ENCODE peak calls at places on chromosome 6, in six cellular contexts. H is testis, S is psoas muscle, U is DND-41, M is left ventricle myocardium inferior, E is astrocyte of the spinal cord. P is an unnamed sample.

GRCh38 chr6:96823743-96824142 is 13.5 kb downstream of the GPR63 start:
- DNase-seq in H (no peak), S (no peak), U (no peak), M (no peak), E (no peak), P (no peak)

GRCh38 chr6:152821525-152821924 is 70.9 kb downstream of the VIP start:
- DNase-seq in H (no peak), S (no peak), U (no peak), M (no peak), E (no peak), P (no peak)

GRCh38 chr6:149990109-149990671 is 26.4 kb downstream of the ULBP1 start:
- DNase-seq in H (no peak), S (no peak), U (no peak), M (no peak), E (no peak), P (no peak)

GRCh38 chr6:140445474-140446004 is 1071.1 kb upstream of the CITED2 start:
- DNase-seq in H (no peak), S (no peak), U (no peak), M (no peak), E (peak; percentile 54), P (no peak)

GRCh38 chr6:119467478-119468081 is 118.0 kb upstream of the MAN1A1 start:
- DNase-seq in H (no peak), S (no peak), U (no peak), M (no peak), E (peak; percentile 65), P (no peak)

GRCh38 chr6:32945106-32945761 is 4.4 kb upstream of the HLA-DMB start:
- DNase-seq in H (no peak), S (no peak), U (no peak), M (no peak), E (no peak), P (no peak)

GRCh38 chr6:32609731-32610640 is 20.3 kb upstream of the HLA-DRB1 start:
- DNase-seq in H (no peak), S (peak; percentile 16), U (peak; percentile 24), M (no peak), E (peak; percentile 86), P (peak; percentile 98)

GRCh38 chr6:134810402-134810801 is 139.5 kb downstream of the ALDH8A1 start:
- DNase-seq in H (no peak), S (no peak), U (no peak), M (no peak), E (no peak), P (no peak)

GRCh38 chr6:14584450-14584849 is 466.9 kb downstream of the CD83 start:
- DNase-seq in H (peak; percentile 30), S (no peak), U (no peak), M (no peak), E (no peak), P (no peak)

GRCh38 chr6:142627474-142627873 is 317.5 kb downstream of the HIVEP2 start:
- DNase-seq in H (no peak), S (no peak), U (peak; percentile 5), M (no peak), E (no peak), P (no peak)

GRCh38 chr6:127205031-127205430 is 61.6 kb upstream of the RNF146 start:
- DNase-seq in H (no peak), S (no peak), U (no peak), M (no peak), E (no peak), P (no peak)

GRCh38 chr6:146339716-146340115 is 203.9 kb upstream of the RAB32 start:
- DNase-seq in H (no peak), S (no peak), U (no peak), M (no peak), E (peak; percentile 84), P (peak; percentile 47)

GRCh38 chr6:27604986-27605385 is 132.1 kb upstream of the ZNF184 start:
- DNase-seq in H (no peak), S (no peak), U (no peak), M (no peak), E (peak; percentile 32), P (no peak)

GRCh38 chr6:6714498-6715360 is 126.2 kb downstream of the LY86 start:
- DNase-seq in H (no peak), S (no peak), U (no peak), M (no peak), E (no peak), P (no peak)

GRCh38 chr6:142886431-142887170 is 58.4 kb downstream of the HIVEP2 start:
- DNase-seq in H (no peak), S (no peak), U (no peak), M (no peak), E (peak; percentile 67), P (peak; percentile 72)

GRCh38 chr6:156977527-156978291 is 200.5 kb downstream of the ARID1B start:
- DNase-seq in H (peak; percentile 54), S (no peak), U (no peak), M (no peak), E (peak; percentile 30), P (no peak)

GRCh38 chr6:13077117-13077516 is 251.2 kb downstream of the TBC1D7 start:
- DNase-seq in H (no peak), S (no peak), U (no peak), M (no peak), E (no peak), P (no peak)

GRCh38 chr6:116572162-116572561 is 858 bp downstream of the RWDD1 start:
- DNase-seq in H (peak; percentile 57), S (peak; percentile 18), U (peak; percentile 18), M (peak; percentile 17), E (peak; percentile 58), P (no peak)

GRCh38 chr6:28008053-28008452 is 51.0 kb downstream of the OR2B6 start:
- DNase-seq in H (no peak), S (no peak), U (no peak), M (no peak), E (no peak), P (no peak)

GRCh38 chr6:3882865-3883264 is 33.7 kb downstream of the FAM50B start:
- DNase-seq in H (no peak), S (no peak), U (no peak), M (no peak), E (peak; percentile 29), P (no peak)

GRCh38 chr6:91816335-91816734 is 1229.5 kb upstream of the MAP3K7 start:
- DNase-seq in H (peak; percentile 20), S (peak; percentile 3), U (no peak), M (no peak), E (no peak), P (no peak)

GRCh38 chr6:125791151-125791819 is 525 bp downstream of the NCOA7 start:
- DNase-seq in H (peak; percentile 79), S (no peak), U (peak; percentile 62), M (no peak), E (peak; percentile 70), P (no peak)

GRCh38 chr6:44593539-44593944 is 206.0 kb downstream of the CDC5L start:
- DNase-seq in H (peak; percentile 76), S (no peak), U (peak; percentile 75), M (no peak), E (peak; percentile 76), P (peak; percentile 18)
- TF ChIP-seq CTCF in H (peak; percentile 44), S (peak; percentile 24), U (peak; percentile 81), M (peak; percentile 63), E (peak; percentile 62), P (peak; percentile 68)

DNA sequence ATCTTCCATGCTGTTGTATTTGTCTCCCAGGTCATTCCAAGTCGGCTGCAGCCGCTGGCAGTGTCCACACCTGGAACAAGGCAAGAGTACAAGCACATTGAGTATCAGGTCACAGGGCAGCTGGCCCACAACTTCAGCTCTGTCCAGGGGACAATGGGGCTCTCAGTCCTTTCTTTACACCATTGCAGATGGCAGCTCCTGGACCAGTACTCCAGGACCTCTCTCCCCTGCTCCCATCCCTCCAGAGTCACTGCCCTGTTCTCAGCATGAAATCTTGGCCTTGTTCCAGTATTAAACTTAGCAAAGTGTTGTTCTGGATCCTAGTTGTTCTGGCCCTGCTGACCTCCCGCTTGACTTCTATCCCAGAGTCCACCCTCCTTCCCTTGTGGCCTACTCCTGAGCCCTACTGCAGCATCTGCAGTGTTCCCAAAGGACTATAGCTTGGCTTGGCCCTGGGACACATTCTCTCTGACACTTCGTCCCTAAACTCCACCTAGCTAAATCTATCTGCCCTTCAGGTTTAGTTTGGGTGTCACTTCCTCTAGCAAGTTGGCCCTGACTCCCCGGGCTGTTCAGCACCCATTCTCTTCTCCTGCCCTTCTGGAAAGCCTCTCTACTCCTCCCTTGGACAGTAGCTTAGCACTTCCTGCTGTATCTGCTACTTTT is 5.8 kb downstream of the TXNDC5 start:
- DNase-seq in H (no peak), S (no peak), U (no peak), M (no peak), E (no peak), P (no peak)
- H3K4me3 ChIP-seq in H (no peak overlapping the region), S (no peak overlapping the region), U (no peak overlapping the region), M (no peak overlapping the region), E (no peak overlapping the region), P (no peak overlapping the region)

GRCh38 chr6:109782401-109783046 is 91.4 kb downstream of the FIG4 start:
- DNase-seq in H (no peak), S (no peak), U (no peak), M (no peak), E (no peak), P (no peak)

GRCh38 chr6:109787312-109787711 is 96.2 kb downstream of the FIG4 start:
- DNase-seq in H (no peak), S (no peak), U (no peak), M (no peak), E (no peak), P (no peak)

GRCh38 chr6:109781001-109781400 is 89.9 kb downstream of the FIG4 start:
- DNase-seq in H (no peak), S (no peak), U (no peak), M (no peak), E (no peak), P (no peak)

GRCh38 chr6:109788687-109789086 is 97.6 kb downstream of the FIG4 start:
- DNase-seq in H (no peak), S (no peak), U (no peak), M (no peak), E (no peak), P (no peak)

GRCh38 chr6:109783245-109783990 is 92.3 kb downstream of the FIG4 start:
- DNase-seq in H (peak; percentile 51), S (no peak), U (no peak), M (no peak), E (no peak), P (no peak)
- TF ChIP-seq CTCF in H (peak; percentile 8), S (peak; percentile 10), U (peak; percentile 46), M (peak; percentile 49), E (peak; percentile 41), P (peak; percentile 55)

DNA sequence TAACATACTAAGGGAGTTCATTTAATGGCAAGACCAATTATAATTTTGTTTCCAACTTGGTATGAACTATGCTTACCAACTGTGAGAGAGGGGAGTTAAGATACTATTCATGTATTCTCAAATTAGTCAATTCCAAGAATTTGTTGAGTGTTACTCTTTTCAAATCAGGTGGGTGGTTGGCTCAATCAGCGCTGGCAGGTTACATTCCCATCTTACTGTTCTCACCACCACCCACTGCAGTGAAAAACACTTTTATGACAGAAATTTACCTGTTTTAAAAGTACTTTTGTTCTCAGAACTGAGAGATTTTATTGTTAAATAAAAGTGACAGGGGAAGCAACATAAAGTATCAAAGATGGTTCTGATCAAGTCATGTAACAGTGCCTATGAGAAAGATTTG is 642.0 kb downstream of the PRKN start:
- DNase-seq in H (no peak), S (no peak), U (no peak), M (no peak), E (no peak), P (no peak)
- H3K4me3 ChIP-seq in H (no peak overlapping the region), S (no peak overlapping the region), U (no peak overlapping the region), M (no peak overlapping the region), E (no peak overlapping the region), P (no peak overlapping the region)

GRCh38 chr6:166420351-166420750 is 37.6 kb upstream of the MPC1 start:
- DNase-seq in H (no peak), S (no peak), U (no peak), M (no peak), E (peak; percentile 23), P (no peak)
- TF ChIP-seq CTCF in H (no peak), S (no peak), U (peak; percentile 28), M (peak; percentile 33), E (peak; percentile 32), P (peak; percentile 18)

P was measured in epithelial cell of proximal tubule.